ENCODE peak calls at places on chromosomes 11 and 22, in seven cellular contexts. W, J, X, C, H, P and Q are unnamed samples.

GRCh38 chr11:111259871-111260270 is 14.3 kb downstream of the POU2AF2 start:
- DNase-seq in W (no peak), C (no peak), J (no peak), P (no peak), X (no peak), H (no peak), Q (no peak)

GRCh38 chr22:46514592-46515207 is 22.7 kb downstream of the CELSR1 start:
- DNase-seq in P (no peak), X (no peak), J (no peak), C (no peak), W (no peak), H (no peak), Q (no peak)

GRCh38 chr11:29300441-29300840 is 716.4 kb downstream of the KCNA4 start:
- DNase-seq in C (no peak), P (no peak), W (no peak), H (no peak), X (no peak), J (no peak), Q (no peak)

GRCh38 chr11:119062779-119063178 is 4.8 kb upstream of the VPS11 start:
- DNase-seq in C (peak), H (no peak), J (no peak), X (no peak), P (no peak), W (no peak), Q (no peak)

GRCh38 chr22:31229402-31230140 is 17.5 kb downstream of the LIMK2 start:
- DNase-seq in W (no peak), C (peak), P (no peak), H (no peak), X (no peak), J (no peak), Q (no peak)

GRCh38 chr22:50010676-50011446 is 1.7 kb downstream of the IL17REL start:
- DNase-seq in J (no peak), W (peak), C (no peak), X (no peak), H (no peak), P (no peak), Q (no peak)

GRCh38 chr11:78189851-78190250 is 1.1 kb downstream of the USP35 start:
- DNase-seq in J (no peak), X (no peak), P (no peak), H (no peak), C (peak), W (no peak), Q (no peak)

GRCh38 chr11:101862410-101863233 is 52.2 kb upstream of the CEP126 start:
- DNase-seq in C (no peak), H (no peak), X (peak), J (peak), P (peak), W (no peak), Q (peak)

GRCh38 chr22:22720201-22720723 is 75.8 kb downstream of the GGTLC2 start:
- DNase-seq in C (peak), H (peak), J (peak), X (peak), W (peak), P (peak), Q (peak)

GRCh38 chr22:41862530-41863266 is 29.8 kb downstream of the SREBF2 start:
- DNase-seq in W (no peak), P (no peak), X (no peak), H (peak), C (no peak), J (no peak), Q (no peak)

GRCh38 chr11:130068986-130069683 is 559 bp upstream of the APLP2 start:
- DNase-seq in X (peak), H (no peak), C (no peak), J (peak), W (no peak), P (no peak), Q (peak)

GRCh38 chr11:83047515-83048225 is 24.0 kb downstream of the RAB30 start:
- DNase-seq in W (no peak), P (no peak), X (no peak), J (no peak), H (no peak), C (no peak), Q (no peak)

GRCh38 chr11:94727766-94728165 is 40.4 kb upstream of the AMOTL1 start:
- DNase-seq in C (no peak), W (no peak), P (no peak), H (no peak), X (no peak), J (no peak), Q (no peak)

DNA sequence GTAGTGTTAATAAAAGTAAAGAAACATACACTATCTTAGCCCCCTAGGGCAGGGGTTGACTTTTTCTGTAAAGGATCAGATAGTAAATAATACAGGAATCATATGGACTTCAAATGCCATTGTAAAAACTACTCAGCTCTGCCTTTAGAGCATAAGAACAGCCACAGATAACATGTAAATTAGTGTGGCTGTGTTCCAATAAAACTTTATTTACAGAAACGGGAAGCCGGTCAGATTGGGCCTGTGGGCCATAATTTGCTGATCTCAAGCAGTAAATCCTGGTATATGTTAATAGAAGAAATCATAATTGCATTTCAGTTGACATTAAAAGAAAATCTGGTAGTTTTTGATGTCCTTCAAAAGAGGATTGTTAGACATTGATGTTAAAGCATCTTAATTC is 76.5 kb downstream of the ZC3H12C start:
- DNase-seq in W (no peak), J (no peak), H (no peak), X (no peak), C (no peak), P (no peak), Q (no peak)
- TF ChIP-seq SP1 in W (no peak), J (no peak), H (no peak), X (no peak), C (no peak), P (no peak), Q (no peak)

DNA sequence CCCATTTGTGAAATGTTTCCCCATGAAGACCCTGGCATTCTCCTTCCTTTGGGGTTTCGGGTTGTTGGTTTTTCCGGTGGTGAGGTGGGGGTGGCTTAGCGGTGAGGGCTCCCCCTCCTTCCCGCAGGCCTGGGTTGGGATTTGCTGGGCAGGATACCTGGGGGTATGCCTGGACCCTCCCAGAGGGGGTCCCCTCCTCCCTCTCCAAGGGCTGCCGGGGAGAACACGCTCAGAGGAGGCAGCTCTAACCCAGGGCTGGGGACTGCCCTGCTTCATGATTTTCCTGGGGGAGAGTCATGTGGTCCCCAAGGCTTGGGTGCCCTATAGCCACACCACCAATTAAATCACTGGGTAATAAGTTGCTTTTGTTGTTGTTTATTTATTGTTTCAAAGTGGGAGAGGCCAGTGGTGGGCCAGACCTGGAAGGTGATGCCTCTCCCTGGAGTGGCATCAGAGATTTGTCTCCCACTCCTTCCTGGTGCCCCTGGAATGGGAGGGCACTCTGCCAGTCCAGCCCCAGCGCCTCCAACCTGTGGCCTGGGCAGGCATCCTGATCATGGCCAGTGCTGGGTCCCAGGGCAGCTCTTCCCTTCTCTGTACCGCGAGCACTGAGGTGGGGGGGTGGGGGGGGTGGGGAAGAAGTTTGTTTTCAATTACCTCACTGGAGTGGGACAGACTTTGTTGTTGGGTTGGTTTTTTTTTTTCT is 1.3 kb upstream of the CLCF1 start:
- DNase-seq in W (peak), H (no peak), P (no peak), X (no peak), J (no peak), C (no peak), Q (no peak)
- TF ChIP-seq SP1 in W (no peak), H (no peak), P (no peak), X (no peak), J (no peak), C (peak), Q (no peak)

DNA sequence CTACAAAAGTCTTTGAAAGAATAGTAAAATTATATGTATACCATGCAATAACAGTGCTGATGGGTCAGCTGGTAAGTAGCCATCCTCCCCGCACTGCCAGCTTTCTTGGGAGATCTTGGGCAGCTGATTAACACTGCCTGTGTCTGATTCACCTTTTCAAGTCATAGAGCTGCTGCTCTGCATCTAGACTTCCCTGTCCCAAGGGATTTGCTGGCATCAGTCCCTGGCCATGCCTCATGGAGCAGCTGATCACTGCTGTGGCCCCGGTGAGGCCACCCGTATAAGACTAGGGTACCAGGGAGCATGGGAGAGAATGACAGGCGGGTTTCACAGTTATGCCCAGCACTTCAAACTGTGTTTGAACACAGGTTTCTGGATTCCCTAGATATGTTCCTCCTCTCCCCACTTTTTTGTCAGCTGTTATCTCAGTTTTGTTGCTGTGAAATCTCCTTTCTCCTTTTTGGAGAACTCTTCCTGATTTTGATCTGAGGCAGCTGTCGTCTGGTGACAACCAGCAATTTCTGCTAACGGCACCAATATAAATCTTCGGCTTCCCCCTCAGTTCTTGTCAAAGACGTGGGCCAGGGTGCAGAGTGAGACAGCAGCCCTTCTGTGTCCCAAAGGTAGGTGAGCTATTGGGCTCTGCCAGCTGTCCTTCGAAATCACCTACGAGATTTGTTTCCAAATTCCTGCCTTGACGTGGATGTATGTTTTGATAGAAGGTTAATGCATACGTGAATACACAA is 439.0 kb downstream of the NTM start:
- DNase-seq in X (no peak), P (no peak), H (no peak), W (no peak), C (no peak), J (no peak), Q (no peak)
- TF ChIP-seq SP1 in X (no peak), P (no peak), H (no peak), W (no peak), C (no peak), J (no peak), Q (no peak)

DNA sequence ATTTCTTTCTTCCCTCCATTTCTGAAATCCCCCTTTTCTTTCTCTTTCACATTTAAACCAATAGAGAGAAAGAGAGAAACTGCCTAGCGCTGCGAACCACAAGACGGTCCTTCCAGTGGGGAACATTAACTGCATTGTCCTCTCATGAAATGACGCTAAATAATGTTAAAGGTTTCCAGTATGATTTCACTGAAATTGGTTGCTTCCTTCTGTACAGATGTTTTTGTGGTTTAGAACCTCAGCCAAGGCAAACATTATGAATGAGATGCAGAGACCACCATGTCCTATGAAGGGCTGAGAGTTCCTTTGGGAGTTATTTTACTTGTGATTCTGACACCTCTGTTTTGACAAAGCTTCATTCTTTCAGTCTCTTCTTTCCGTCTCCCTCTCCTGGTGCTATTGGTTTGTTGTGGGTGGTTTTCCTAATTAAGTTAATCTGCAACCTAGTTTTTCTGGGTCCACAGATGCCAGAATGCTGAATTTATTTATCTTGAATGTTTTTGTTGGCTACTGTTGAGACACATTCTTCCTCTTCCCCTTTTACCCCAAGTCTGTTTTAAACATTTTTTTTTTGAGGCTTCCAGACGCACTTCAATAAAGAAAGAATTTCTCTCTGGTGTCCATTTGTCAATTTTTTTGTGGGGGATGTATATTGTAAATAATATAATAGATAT is 52.0 kb downstream of the ZBTB16 start:
- DNase-seq in P (no peak), J (no peak), H (no peak), X (no peak), C (no peak), W (no peak), Q (no peak)
- TF ChIP-seq SP1 in P (no peak), J (no peak), H (no peak), X (no peak), C (no peak), W (no peak), Q (no peak)

GRCh38 chr11:8806974-8807373 is 104.0 kb upstream of the AKIP1 start:
- DNase-seq in H (no peak), P (no peak), W (no peak), J (no peak), X (no peak), C (no peak), Q (no peak)

GRCh38 chr11:8809605-8810272 is 101.2 kb upstream of the AKIP1 start:
- DNase-seq in P (peak), H (no peak), C (no peak), X (no peak), W (no peak), J (no peak), Q (no peak)

GRCh38 chr11:8809185-8809584 is 101.8 kb upstream of the AKIP1 start:
- DNase-seq in P (no peak), C (no peak), J (no peak), W (no peak), X (no peak), H (no peak), Q (no peak)

GRCh38 chr11:8808226-8808585 is 102.8 kb upstream of the AKIP1 start:
- DNase-seq in W (no peak), X (no peak), H (no peak), P (no peak), C (no peak), J (no peak), Q (no peak)

GRCh38 chr11:8807544-8808225 is 103.3 kb upstream of the AKIP1 start:
- DNase-seq in C (no peak), W (no peak), X (no peak), H (no peak), P (no peak), J (no peak), Q (no peak)
- TF ChIP-seq SP1 in C (no peak), W (no peak), X (no peak), H (no peak), P (no peak), J (no peak), Q (no peak)

GRCh38 chr22:44335903-44336803 is 23.4 kb upstream of the SHISAL1 start:
- DNase-seq in W (no peak), J (no peak), X (no peak), H (no peak), P (no peak), C (no peak), Q (peak)
- TF ChIP-seq SP1 in W (no peak), J (no peak), X (no peak), H (no peak), P (no peak), C (no peak), Q (no peak)

GRCh38 chr11:70067036-70067435 is 11.1 kb upstream of the ANO1 start:
- DNase-seq in C (no peak), X (no peak), W (peak), P (no peak), J (no peak), H (no peak), Q (no peak)
- TF ChIP-seq SP1 in C (no peak), X (no peak), W (no peak), P (no peak), J (no peak), H (no peak), Q (no peak)

GRCh38 chr11:72704028-72704782 is 30.0 kb upstream of the PDE2A start:
- DNase-seq in H (no peak), J (no peak), C (no peak), W (no peak), X (no peak), P (no peak), Q (no peak)

GRCh38 chr11:72706579-72706978 is 32.4 kb upstream of the PDE2A start:
- DNase-seq in P (no peak), C (no peak), W (no peak), J (no peak), X (no peak), H (no peak), Q (no peak)

GRCh38 chr11:72707032-72707431 is 32.8 kb upstream of the PDE2A start:
- DNase-seq in X (no peak), C (no peak), J (no peak), W (no peak), H (no peak), P (no peak), Q (no peak)

GRCh38 chr11:72704783-72705287 is 30.6 kb upstream of the PDE2A start:
- DNase-seq in H (no peak), P (no peak), W (no peak), C (no peak), J (no peak), X (no peak), Q (no peak)

DNA sequence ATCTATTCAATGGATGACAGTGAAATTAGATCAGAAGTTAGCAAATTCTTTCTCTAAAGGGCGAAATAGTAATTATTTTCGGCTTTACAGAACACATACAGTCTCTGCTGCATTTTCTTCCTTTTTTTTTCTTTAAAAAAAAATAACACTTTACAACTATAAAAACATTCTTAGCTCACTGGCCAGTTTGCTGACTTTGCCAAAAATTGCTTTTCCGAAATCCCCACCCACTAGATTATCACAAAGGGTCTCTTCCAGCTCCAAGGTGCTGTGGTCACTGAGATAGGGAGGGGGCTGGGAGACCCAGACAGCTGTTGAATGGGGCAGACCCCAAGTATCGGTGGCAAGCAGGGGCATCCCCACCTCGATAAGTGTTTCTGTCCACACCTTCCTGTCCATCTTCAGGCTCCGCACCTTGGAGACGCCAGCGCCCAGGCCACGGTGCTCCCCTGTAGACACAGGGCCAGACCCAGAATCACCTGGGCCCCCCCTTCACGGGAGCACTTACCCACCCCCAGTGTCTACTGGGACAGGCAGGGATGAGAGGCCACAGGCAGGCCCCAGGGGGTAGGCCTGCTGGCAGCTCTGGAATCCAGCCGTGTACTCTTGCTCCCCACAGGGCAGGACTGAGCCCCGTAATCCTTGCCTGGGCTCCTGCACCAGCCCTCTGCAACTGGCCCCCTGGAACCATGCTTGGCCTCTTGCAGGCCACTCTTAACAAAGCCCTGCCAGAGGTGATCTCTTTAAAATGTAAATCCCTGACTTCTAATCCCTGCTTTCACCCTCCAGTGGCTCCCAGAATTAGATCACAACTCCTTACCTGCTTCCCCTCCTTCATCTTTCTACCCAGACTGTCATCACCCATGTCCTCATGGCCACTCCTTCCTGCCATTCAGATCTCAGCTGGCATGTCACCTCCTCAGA is 31.5 kb upstream of the PDE2A start:
- DNase-seq in J (no peak), W (no peak), C (no peak), P (no peak), X (no peak), H (no peak), Q (no peak)
- TF ChIP-seq SP1 in J (no peak), W (no peak), C (no peak), P (no peak), X (no peak), H (no peak), Q (no peak)

DNA sequence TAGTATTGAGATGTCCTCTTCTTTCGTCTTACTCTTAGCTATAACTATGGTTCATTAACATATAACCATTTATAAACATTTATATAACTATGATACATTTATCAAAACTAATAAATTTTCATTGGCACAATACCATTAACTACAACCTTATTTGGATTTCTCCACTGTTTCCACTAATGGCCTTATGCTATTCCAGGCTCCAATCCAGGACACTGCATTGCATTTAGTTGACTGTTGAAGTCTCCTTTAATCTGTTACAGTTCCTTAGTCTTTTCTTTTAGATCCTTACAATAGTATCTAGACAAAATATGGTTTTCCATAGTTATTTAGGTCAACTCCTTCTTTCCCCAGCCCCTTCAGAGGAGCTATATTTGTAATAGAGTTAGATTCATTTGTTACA is 47.2 kb downstream of the CCDC34 start:
- DNase-seq in H (no peak), J (no peak), X (no peak), W (no peak), P (no peak), C (no peak), Q (no peak)
- TF ChIP-seq SP1 in H (no peak), J (no peak), X (no peak), W (no peak), P (no peak), C (no peak), Q (no peak)